ENCODE peak calls at places on chromosomes 7 and 10, in five cellular contexts. M is GM23338, T is transverse colon, S is NT2/D1, Y is left ventricle myocardium inferior. O is an unnamed sample.
A peak's percentile ranks its signal among the peaks of the same experiment; 100 is the strongest.

GRCh38 chr10:114022292-114022691 is 21.4 kb upstream of the ADRB1 start:
- DNase-seq in Y (peak; percentile 80), M (no peak), T (peak; percentile 11), S (no peak), O (no peak)

GRCh38 chr7:35878356-35878755 is 77.5 kb downstream of the SEPTIN7 start:
- DNase-seq in S (no peak), T (no peak), Y (no peak), M (no peak), O (no peak)

GRCh38 chr7:64881461-64882287 is 21.4 kb upstream of the ZNF273 start:
- DNase-seq in Y (no peak), M (no peak), T (no peak), S (no peak), O (no peak)

GRCh38 chr7:4175346-4175973 is 506.6 kb upstream of the FOXK1 start:
- DNase-seq in Y (no peak), T (no peak), M (no peak), S (no peak), O (no peak)

GRCh38 chr7:65722361-65722792 is 150.5 kb upstream of the VKORC1L1 start:
- DNase-seq in M (peak; percentile 84), T (peak; percentile 75), Y (peak; percentile 20), S (peak; percentile 23), O (peak; percentile 65)

GRCh38 chr7:40680657-40681056 is 545.9 kb downstream of the SUGCT start:
- DNase-seq in Y (no peak), T (no peak), S (peak; percentile 50), M (peak; percentile 74), O (peak; percentile 6)

GRCh38 chr10:81479316-81479715 is 395.7 kb upstream of the NRG3 start:
- DNase-seq in T (no peak), M (peak; percentile 45), S (no peak), Y (no peak), O (no peak)

GRCh38 chr7:94509264-94509878 is at the start of gene CASD1:
- DNase-seq in T (peak; percentile 80), Y (peak; percentile 63), M (peak; percentile 72), S (no peak), O (peak; percentile 40)

GRCh38 chr10:18918545-18918944 is 130.1 kb upstream of the MALRD1 start:
- DNase-seq in M (no peak), S (no peak), Y (no peak), T (no peak), O (no peak)

GRCh38 chr10:126216221-126216701 is 172.0 kb downstream of the ADAM12 start:
- DNase-seq in Y (no peak), M (no peak), T (no peak), S (no peak), O (no peak)

GRCh38 chr10:105837951-105838350 is 1196.9 kb downstream of the SORCS3 start:
- DNase-seq in Y (no peak), M (peak; percentile 25), T (no peak), S (no peak), O (peak; percentile 33)

GRCh38 chr10:13795653-13796555 is 209.1 kb downstream of the PRPF18 start:
- DNase-seq in M (no peak), S (no peak), T (no peak), Y (no peak), O (peak; percentile 51)

GRCh38 chr7:105269397-105269796 is 119.3 kb downstream of the SRPK2 start:
- DNase-seq in S (no peak), Y (no peak), M (no peak), T (no peak), O (no peak)

GRCh38 chr7:69992938-69993337 is 394.7 kb downstream of the AUTS2 start:
- DNase-seq in S (no peak), Y (no peak), M (no peak), T (no peak), O (no peak)

GRCh38 chr7:138166681-138167080 is 90.4 kb downstream of the AKR1D1 start:
- DNase-seq in M (no peak), T (no peak), S (no peak), Y (no peak), O (no peak)

GRCh38 chr7:159143780-159144755 is 599 bp downstream of the VIPR2 start:
- DNase-seq in T (no peak), M (peak; percentile 57), S (no peak), Y (peak; percentile 55), O (no peak)

GRCh38 chr10:55232553-55232952 is 431.5 kb upstream of the PCDH15 start:
- DNase-seq in S (no peak), M (peak; percentile 2), Y (no peak), T (no peak), O (peak; percentile 20)

GRCh38 chr7:156220078-156220605 is 407.9 kb upstream of the SHH start:
- DNase-seq in T (no peak), M (no peak), Y (no peak), S (no peak), O (no peak)

GRCh38 chr10:122112625-122113160 is 123.7 kb downstream of the TACC2 start:
- DNase-seq in M (peak; percentile 86), T (peak; percentile 88), Y (peak; percentile 86), S (peak; percentile 65), O (peak; percentile 89)

GRCh38 chr10:98957801-98958200 is 277.9 kb downstream of the HPSE2 start:
- DNase-seq in S (no peak), M (no peak), T (no peak), Y (no peak), O (no peak)

GRCh38 chr7:89029864-89030263 is 234.3 kb upstream of the TEX47 start:
- DNase-seq in S (no peak), Y (no peak), T (no peak), M (no peak), O (no peak)

GRCh38 chr7:12881712-12882111 is 194.3 kb downstream of the ARL4A start:
- DNase-seq in T (no peak), M (no peak), S (no peak), Y (no peak), O (no peak)

GRCh38 chr10:47098238-47098637 is 187.0 kb downstream of the PTPN20 start:
- DNase-seq in T (no peak), Y (no peak), S (no peak), M (no peak), O (no peak)

GRCh38 chr7:81111358-81111757 is 192.5 kb upstream of the SEMA3C start:
- DNase-seq in S (no peak), Y (no peak), T (no peak), M (no peak), O (no peak)

GRCh38 chr10:19651549-19651948 is 164.7 kb upstream of the PLXDC2 start:
- DNase-seq in S (no peak), T (no peak), Y (no peak), M (no peak), O (no peak)

GRCh38 chr10:132665946-132666732 is 119.8 kb downstream of the NKX6-2 start:
- DNase-seq in T (no peak), S (no peak), Y (no peak), M (no peak), O (no peak)

GRCh38 chr10:11011966-11012365 is 5.7 kb upstream of the CELF2 start:
- DNase-seq in S (no peak), M (no peak), Y (no peak), T (no peak), O (peak; percentile 24)

GRCh38 chr7:135159359-135160087 is 11.0 kb downstream of the CYREN start:
- DNase-seq in S (no peak), M (no peak), Y (no peak), T (no peak), O (no peak)

GRCh38 chr10:129509835-129510234 is 42.8 kb downstream of the MGMT start:
- DNase-seq in T (no peak), M (no peak), Y (no peak), S (no peak), O (no peak)

GRCh38 chr10:70169011-70169410 is 1.3 kb downstream of the SAR1A start:
- DNase-seq in S (no peak), T (no peak), M (no peak), Y (no peak), O (no peak)

GRCh38 chr7:115024276-115024675 is 102.4 kb downstream of the MDFIC start:
- DNase-seq in S (no peak), M (no peak), Y (no peak), T (no peak), O (no peak)

GRCh38 chr10:77162697-77163096 is 474.9 kb downstream of the KCNMA1 start:
- DNase-seq in Y (no peak), T (no peak), M (no peak), S (no peak), O (no peak)
- H3K4me1 ChIP-seq in Y (peaks cover 4% of the 10 kb centered on the region), T (peaks cover 30% of the 10 kb centered on the region), M (no peaks in the 10 kb centered on the region), S (no peaks in the 10 kb centered on the region), O (peaks cover 2% of the 10 kb centered on the region)

DNA sequence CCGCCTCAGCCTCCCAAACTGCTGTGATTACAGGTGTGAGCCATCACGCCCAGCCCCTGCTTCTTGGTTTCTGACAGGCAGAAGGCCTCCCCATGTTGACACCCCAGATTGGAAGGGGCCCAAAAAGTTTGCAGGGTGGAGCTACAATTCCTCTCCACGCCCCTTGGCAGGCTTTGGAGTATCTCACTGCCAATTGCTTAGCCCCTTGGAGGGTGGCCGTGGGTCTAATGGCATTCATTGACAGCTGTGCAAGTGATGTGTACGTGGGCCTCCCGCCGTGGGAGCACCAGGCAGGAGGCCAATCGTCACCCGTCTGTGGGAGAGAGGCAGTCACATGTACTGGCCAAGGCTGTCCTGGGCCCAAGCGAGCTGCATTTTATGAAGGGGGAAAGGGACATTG is 73.7 kb upstream of the PPIF start:
- DNase-seq in M (no peak), Y (peak; percentile 62), T (no peak), S (no peak), O (no peak)
- H3K4me1 ChIP-seq in M (no peaks in the 10 kb centered on the region), Y (peaks cover 97% of the 10 kb centered on the region), T (peaks cover 18% of the 10 kb centered on the region), S (peaks cover 13% of the 10 kb centered on the region), O (no peaks in the 10 kb centered on the region)

GRCh38 chr10:66996996-66997395 is 71.2 kb downstream of the LRRTM3 start:
- DNase-seq in T (no peak), Y (no peak), S (no peak), M (no peak), O (no peak)
- H3K4me1 ChIP-seq in T (no peaks in the 10 kb centered on the region), Y (peaks cover 10% of the 10 kb centered on the region), S (no peaks in the 10 kb centered on the region), M (no peaks in the 10 kb centered on the region), O (no peaks in the 10 kb centered on the region)

DNA sequence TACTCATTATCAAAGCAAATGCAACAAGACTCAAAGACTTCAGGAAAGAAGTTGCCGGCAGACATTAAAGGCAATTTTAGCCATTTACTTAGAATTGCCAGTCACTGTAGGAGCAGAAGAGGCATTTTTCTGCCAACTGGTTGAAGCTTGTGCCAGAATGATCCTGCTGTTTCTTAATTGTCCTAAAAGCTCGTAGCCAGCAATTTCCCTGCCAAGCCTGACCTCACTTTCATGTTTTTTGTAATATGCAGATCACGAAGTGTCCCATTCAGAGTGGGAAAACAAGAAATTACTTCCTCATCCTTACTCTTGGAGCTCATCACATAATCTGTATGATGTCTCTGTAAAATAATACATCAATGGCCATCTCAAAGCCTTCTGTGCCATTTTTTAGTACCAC is 130.9 kb upstream of the ANKRD1 start:
- DNase-seq in M (no peak), S (no peak), Y (peak; percentile 24), T (peak; percentile 14), O (no peak)
- H3K4me1 ChIP-seq in M (no peaks in the 10 kb centered on the region), S (peaks cover 4% of the 10 kb centered on the region), Y (peaks cover 34% of the 10 kb centered on the region), T (no peaks in the 10 kb centered on the region), O (no peaks in the 10 kb centered on the region)

DNA sequence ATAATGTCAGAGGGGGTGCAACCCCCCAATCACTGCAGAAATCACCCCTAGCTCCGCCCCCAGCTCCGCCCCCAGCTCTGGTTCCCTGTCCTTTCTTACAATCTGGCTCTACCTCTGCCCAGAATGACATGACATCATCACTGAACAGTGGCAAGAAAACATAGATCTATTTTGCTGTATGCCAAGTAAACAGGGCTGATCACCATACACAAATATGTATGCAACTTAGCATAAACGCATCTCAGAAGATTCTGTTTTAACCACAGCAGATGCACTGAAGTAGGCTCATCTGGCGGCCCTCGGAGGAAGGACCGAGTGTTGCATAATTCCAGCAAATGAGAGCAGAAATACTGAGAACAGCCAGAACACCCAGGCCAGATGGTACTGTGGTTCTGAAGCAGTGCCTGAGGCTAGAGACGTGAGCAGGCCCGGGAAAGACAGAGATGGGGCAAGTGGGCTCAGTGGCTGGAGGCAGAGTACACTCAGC is 293.3 kb upstream of the KLF14 start:
- DNase-seq in T (no peak), Y (peak; percentile 50), M (no peak), S (no peak), O (no peak)
- H3K4me1 ChIP-seq in T (peaks cover 8% of the 10 kb centered on the region), Y (peaks cover 74% of the 10 kb centered on the region), M (no peaks in the 10 kb centered on the region), S (no peaks in the 10 kb centered on the region), O (no peaks in the 10 kb centered on the region)

O was measured in small intestine.